ENCODE peak calls at places on chromosomes 2 and 18, in six cellular contexts. F is breast epithelium, A is nephron progenitor cell, E is GM20000, Y is WTC11, L is non-pigmented ciliary epithelial cell. M is an unnamed sample.

GRCh38 chr2:177754476-177754873 is 318.1 kb downstream of the PDE11A start:
- DNase-seq in F (no peak), A (peak; percentile 16), E (no peak), Y (no peak), L (no peak), M (no peak)

GRCh38 chr2:26255735-26256384 is 11.1 kb downstream of the HADHB start:
- DNase-seq in F (no peak), A (no peak), E (no peak), Y (no peak), L (no peak), M (no peak)

GRCh38 chr2:8436585-8436984 is 245.3 kb upstream of the ID2 start:
- DNase-seq in F (no peak), A (no peak), E (no peak), Y (no peak), L (no peak), M (no peak)

GRCh38 chr2:197191177-197191947 is 119.2 kb downstream of the ANKRD44 start:
- DNase-seq in F (no peak), A (no peak), E (peak; percentile 49), Y (no peak), L (no peak), M (peak; percentile 77)

GRCh38 chr18:60322591-60322990 is 50.0 kb downstream of the MC4R start:
- DNase-seq in F (no peak), A (no peak), E (no peak), Y (no peak), L (no peak), M (no peak)

GRCh38 chr18:46283895-46284295 is 179.7 kb downstream of the HAUS1 start:
- DNase-seq in F (no peak), A (peak; percentile 38), E (no peak), Y (peak; percentile 64), L (no peak), M (no peak)

GRCh38 chr18:28963481-28963880 is 786.6 kb upstream of the CDH2 start:
- DNase-seq in F (no peak), A (no peak), E (no peak), Y (no peak), L (no peak), M (no peak)

GRCh38 chr18:57004366-57005121 is 142.3 kb upstream of the BOD1L2 start:
- DNase-seq in F (no peak), A (no peak), E (peak; percentile 45), Y (no peak), L (peak; percentile 37), M (peak; percentile 61)

GRCh38 chr18:43501099-43501498 is 223.8 kb upstream of the SYT4 start:
- DNase-seq in F (no peak), A (no peak), E (no peak), Y (no peak), L (no peak), M (no peak)

GRCh38 chr2:233865838-233866237 is 2.3 kb downstream of the MSL3B start:
- DNase-seq in F (no peak), A (no peak), E (no peak), Y (peak; percentile 32), L (no peak), M (no peak)

GRCh38 chr2:237201461-237202287 is 116.0 kb downstream of the COPS8 start:
- DNase-seq in F (no peak), A (no peak), E (no peak), Y (no peak), L (peak; percentile 78), M (no peak)

GRCh38 chr2:73907840-73908452 is 15.1 kb downstream of the ACTG2 start:
- DNase-seq in F (no peak), A (no peak), E (peak; percentile 73), Y (peak; percentile 58), L (peak; percentile 47), M (peak; percentile 20)

GRCh38 chr2:138239902-138240595 is 261.5 kb upstream of the SPOPL start:
- DNase-seq in F (no peak), A (no peak), E (no peak), Y (no peak), L (no peak), M (no peak)

GRCh38 chr2:443211-443610 is 155.3 kb upstream of the ALKAL2 start:
- DNase-seq in F (no peak), A (no peak), E (no peak), Y (no peak), L (no peak), M (no peak)

GRCh38 chr2:201980389-201980821 is 53.2 kb upstream of the FZD7 start:
- DNase-seq in F (peak; percentile 76), A (no peak), E (no peak), Y (no peak), L (no peak), M (peak; percentile 41)

GRCh38 chr2:214465386-214466146 is 54.7 kb downstream of the VWC2L start:
- DNase-seq in F (no peak), A (no peak), E (no peak), Y (no peak), L (peak; percentile 28), M (no peak)

GRCh38 chr2:25664531-25665307 is 8.7 kb downstream of the DTNB start:
- DNase-seq in F (peak; percentile 32), A (peak; percentile 57), E (peak; percentile 50), Y (peak; percentile 69), L (peak; percentile 36), M (peak; percentile 44)

GRCh38 chr2:183123117-183123958 is 905 bp upstream of the NUP35 start:
- DNase-seq in F (no peak), A (no peak), E (no peak), Y (no peak), L (no peak), M (no peak)

GRCh38 chr2:42979416-42979869 is 187.1 kb upstream of the HAAO start:
- DNase-seq in F (no peak), A (no peak), E (no peak), Y (no peak), L (no peak), M (no peak)

GRCh38 chr2:59996830-59997229 is 556.6 kb downstream of the BCL11A start:
- DNase-seq in F (no peak), A (no peak), E (no peak), Y (no peak), L (no peak), M (no peak)

GRCh38 chr2:16194096-16194390 is 253.7 kb downstream of the MYCN start:
- DNase-seq in F (no peak), A (no peak), E (no peak), Y (no peak), L (no peak), M (no peak)

GRCh38 chr2:196516541-196516940 is 123.0 kb upstream of the CCDC150 start:
- DNase-seq in F (no peak), A (no peak), E (no peak), Y (no peak), L (no peak), M (no peak)

GRCh38 chr2:24372033-24372432 is 11.7 kb upstream of the ITSN2 start:
- DNase-seq in F (no peak), A (no peak), E (no peak), Y (no peak), L (no peak), M (no peak)

GRCh38 chr2:99970292-99970868 is 172.0 kb downstream of the AFF3 start:
- DNase-seq in F (no peak), A (no peak), E (no peak), Y (no peak), L (no peak), M (no peak)

GRCh38 chr2:57181315-57182038 is 865.1 kb upstream of the VRK2 start:
- DNase-seq in F (no peak), A (no peak), E (no peak), Y (no peak), L (no peak), M (no peak)

GRCh38 chr2:70937866-70938579 is 2.3 kb downstream of the ATP6V1B1 start:
- DNase-seq in F (no peak), A (no peak), E (no peak), Y (no peak), L (no peak), M (no peak)

GRCh38 chr2:227508001-227508400 is 36.0 kb downstream of the AGFG1 start:
- DNase-seq in F (no peak), A (no peak), E (no peak), Y (no peak), L (no peak), M (no peak)

GRCh38 chr2:181411105-181411849 is 45.9 kb upstream of the ITGA4 start:
- DNase-seq in F (no peak), A (peak; percentile 45), E (no peak), Y (peak; percentile 64), L (no peak), M (peak; percentile 82)

GRCh38 chr2:127661949-127662510 is 13.3 kb downstream of the LIMS2 start:
- DNase-seq in F (no peak), A (peak; percentile 3), E (no peak), Y (peak; percentile 11), L (no peak), M (no peak)

GRCh38 chr2:84300030-84301029 is 158.8 kb downstream of the SUCLG1 start:
- DNase-seq in F (no peak), A (no peak), E (no peak), Y (no peak), L (no peak), M (no peak)

GRCh38 chr2:161994766-161995165 is 79.2 kb downstream of the DPP4 start:
- DNase-seq in F (no peak), A (no peak), E (no peak), Y (no peak), L (no peak), M (no peak)

GRCh38 chr18:48254077-48254602 is 155.0 kb downstream of the ZBTB7C start:
- DNase-seq in F (no peak), A (no peak), E (no peak), Y (no peak), L (no peak), M (no peak)

GRCh38 chr2:29767606-29768335 is 153.6 kb downstream of the ALK start:
- DNase-seq in F (no peak), A (no peak), E (no peak), Y (no peak), L (no peak), M (no peak)

GRCh38 chr2:125073440-125073839 is 1048.4 kb downstream of the CNTNAP5 start:
- DNase-seq in F (no peak), A (no peak), E (no peak), Y (no peak), L (no peak), M (no peak)

GRCh38 chr2:96103388-96103705 is 13.0 kb downstream of the ADRA2B start:
- DNase-seq in F (no peak), A (no peak), E (no peak), Y (peak; percentile 6), L (no peak), M (no peak)

GRCh38 chr2:47554311-47554905 is 151.5 kb downstream of the MSH2 start:
- DNase-seq in F (no peak), A (no peak), E (no peak), Y (no peak), L (no peak), M (no peak)

GRCh38 chr2:231483398-231484329 is 19.4 kb upstream of the NCL start:
- DNase-seq in F (peak; percentile 22), A (no peak), E (peak; percentile 64), Y (peak; percentile 35), L (no peak), M (peak; percentile 39)

GRCh38 chr2:235499306-235499812 is 5.5 kb downstream of the AGAP1 start:
- DNase-seq in F (no peak), A (no peak), E (no peak), Y (no peak), L (no peak), M (no peak)

GRCh38 chr2:120765911-120766757 is 30.5 kb downstream of the GLI2 start:
- DNase-seq in F (no peak), A (peak; percentile 59), E (no peak), Y (peak; percentile 19), L (peak; percentile 85), M (no peak)

M was measured in MM.1S.